ENCODE peak calls at places on chromosome 9, in nine cellular contexts. W, H, G, S, I, Q, V, R and J are unnamed samples.

GRCh38 chr9:116238225-116238624 is 84.6 kb downstream of the PAPPA start:
- DNase-seq in I (no peak), V (no peak), W (no peak), S (peak; percentile 88), H (no peak), G (no peak), R (no peak), Q (no peak), J (no peak)

GRCh38 chr9:6014668-6015270 is 655 bp downstream of the RANBP6 start:
- DNase-seq in R (no peak), Q (no peak), V (no peak), I (no peak), S (peak; percentile 59), H (no peak), G (no peak), W (no peak), J (no peak)

GRCh38 chr9:2291980-2292704 is 277.0 kb downstream of the SMARCA2 start:
- DNase-seq in R (no peak), Q (no peak), S (peak; percentile 16), I (no peak), W (no peak), G (no peak), H (no peak), V (peak; percentile 87), J (no peak)

GRCh38 chr9:108467653-108468324 is 388.0 kb downstream of the ACTL7B start:
- DNase-seq in S (peak; percentile 15), W (no peak), G (no peak), H (no peak), I (no peak), Q (no peak), V (no peak), R (no peak), J (no peak)

GRCh38 chr9:137053944-137054931 is at the start of gene ENTPD2:
- DNase-seq in Q (no peak), V (no peak), S (no peak), H (no peak), G (no peak), W (no peak), I (no peak), R (no peak), J (peak; percentile 26)

GRCh38 chr9:92590386-92590785 is 54.6 kb upstream of the ECM2 start:
- DNase-seq in R (no peak), V (no peak), G (no peak), H (no peak), S (peak; percentile 86), I (peak; percentile 60), Q (no peak), W (no peak), J (no peak)

GRCh38 chr9:35490155-35490909 is 421 bp downstream of the RUSC2 start:
- DNase-seq in G (no peak), I (no peak), V (no peak), W (no peak), R (no peak), Q (peak; percentile 40), H (no peak), S (no peak), J (no peak)

GRCh38 chr9:69572611-69573010 is 99.6 kb downstream of the APBA1 start:
- DNase-seq in I (no peak), R (no peak), H (no peak), S (peak; percentile 15), G (no peak), W (no peak), Q (no peak), V (no peak), J (no peak)

GRCh38 chr9:112382501-112383364 is 2.8 kb downstream of the HSDL2 start:
- DNase-seq in Q (no peak), R (no peak), S (peak; percentile 86), H (no peak), V (no peak), I (no peak), W (no peak), G (no peak), J (no peak)

GRCh38 chr9:90219548-90220118 is 423.0 kb downstream of the DIRAS2 start:
- DNase-seq in G (no peak), S (no peak), Q (no peak), R (no peak), H (peak; percentile 8), V (no peak), I (peak; percentile 30), W (peak; percentile 33), J (no peak)

GRCh38 chr9:126564128-126564527 is 49.6 kb upstream of the LMX1B start:
- DNase-seq in R (no peak), S (no peak), G (no peak), V (no peak), Q (no peak), H (no peak), I (no peak), W (no peak), J (no peak)

GRCh38 chr9:98859941-98860340 is 52.5 kb downstream of the GALNT12 start:
- DNase-seq in G (no peak), H (no peak), W (no peak), I (no peak), Q (no peak), S (no peak), R (no peak), V (no peak), J (no peak)

GRCh38 chr9:132849168-132849831 is 28.8 kb downstream of the AK8 start:
- DNase-seq in S (peak; percentile 30), H (no peak), R (no peak), W (no peak), Q (no peak), G (no peak), V (no peak), I (no peak), J (no peak)

GRCh38 chr9:85004818-85005413 is 335.4 kb downstream of the NTRK2 start:
- DNase-seq in R (no peak), V (no peak), S (no peak), W (no peak), H (no peak), I (no peak), G (no peak), Q (no peak), J (no peak)

GRCh38 chr9:6247266-6247665 is 31.7 kb downstream of the IL33 start:
- DNase-seq in G (no peak), Q (no peak), I (no peak), W (no peak), H (no peak), V (no peak), S (peak; percentile 48), R (no peak), J (no peak)

GRCh38 chr9:69498430-69498829 is 173.4 kb downstream of the ENTREP1 start:
- DNase-seq in I (no peak), W (no peak), V (no peak), H (no peak), R (no peak), S (no peak), Q (no peak), G (no peak), J (no peak)

GRCh38 chr9:78131969-78132687 is 100.5 kb upstream of the GNAQ start:
- DNase-seq in V (no peak), G (no peak), R (no peak), H (no peak), I (no peak), Q (no peak), S (no peak), W (no peak), J (no peak)

GRCh38 chr9:88819471-88819870 is 171.8 kb upstream of the S1PR3 start:
- DNase-seq in W (no peak), H (no peak), V (no peak), I (no peak), Q (no peak), S (no peak), R (no peak), G (no peak), J (no peak)

GRCh38 chr9:96156578-96156977 is 145.4 kb downstream of the HSD17B3 start:
- DNase-seq in H (no peak), V (no peak), S (no peak), R (no peak), Q (no peak), W (no peak), I (no peak), G (no peak), J (no peak)